ENCODE peak calls at places on chromosomes 12 and 14, in four cellular contexts. X is heart left ventricle; M is CD4-positive, alpha-beta T cell; O is AG04449. Y is an unnamed sample.

GRCh38 chr12:122067966-122068365 is 10.6 kb upstream of the MLXIP start:
- DNase-seq in O (no peak), M (peak), X (no peak), Y (peak)

GRCh38 chr12:23210573-23210972 is 585.6 kb downstream of the ETNK1 start:
- DNase-seq in M (no peak), X (no peak), O (no peak), Y (no peak)

GRCh38 chr14:103378042-103378854 is 7.0 kb upstream of the MARK3 start:
- DNase-seq in O (no peak), M (no peak), X (no peak), Y (no peak)

GRCh38 chr14:65229431-65230286 is 127.3 kb upstream of the MAX start:
- DNase-seq in O (no peak), X (peak), M (peak), Y (peak)

GRCh38 chr12:132160016-132160415 is 15.8 kb downstream of the NOC4L start:
- DNase-seq in O (no peak), M (no peak), X (no peak), Y (no peak)

GRCh38 chr14:35351897-35352273 is 52.7 kb downstream of the NFKBIA start:
- DNase-seq in X (no peak), M (no peak), O (no peak), Y (no peak)

GRCh38 chr12:1212529-1212928 is 221.5 kb downstream of the ERC1 start:
- DNase-seq in M (no peak), O (no peak), X (no peak), Y (no peak)

GRCh38 chr12:52837341-52837741 is 3.2 kb upstream of the KRT79 start:
- DNase-seq in O (peak), M (no peak), X (no peak), Y (no peak)

GRCh38 chr12:124507188-124508109 is 60.0 kb downstream of the NCOR2 start:
- DNase-seq in X (peak), M (no peak), O (no peak), Y (no peak)

GRCh38 chr12:126768517-126768916 is 1498.5 kb upstream of the TMEM132C start:
- DNase-seq in M (no peak), O (no peak), X (no peak), Y (peak)

GRCh38 chr14:89217876-89218275 is 199.2 kb downstream of the FOXN3 start:
- DNase-seq in O (no peak), M (no peak), X (no peak), Y (no peak)

GRCh38 chr12:100141666-100141997 is 1.0 kb downstream of the BLTP3B start:
- DNase-seq in X (no peak), O (peak), M (no peak), Y (no peak)

Y was measured in naive thymus-derived CD8-positive, alpha-beta T cell.